ENCODE peak calls at places on chromosome 21, in four cellular contexts. One of them, this sample, is unnamed. For H3K4me1, the result is how much of the 10 kb centered on the place peaks cover.

GRCh38 chr21:35529141-35529863 is 480.2 kb upstream of the RUNX1 start:
- DNase-seq in OCI-LY7: peak
- DNase-seq in suprapubic skin: no peak
- DNase-seq in effector memory CD4-positive, alpha-beta T cell: no peak
- DNase-seq in this sample: no peak

GRCh38 chr21:44319407-44320065 is 19.7 kb downstream of the CFAP410 start:
- DNase-seq in OCI-LY7: no peak
- DNase-seq in effector memory CD4-positive, alpha-beta T cell: no peak
- DNase-seq in suprapubic skin: no peak
- DNase-seq in this sample: no peak

GRCh38 chr21:36150192-36150711 is 6.4 kb upstream of the DOP1B start:
- DNase-seq in OCI-LY7: peak
- DNase-seq in effector memory CD4-positive, alpha-beta T cell: no peak
- DNase-seq in suprapubic skin: no peak
- DNase-seq in this sample: no peak

GRCh38 chr21:43909736-43910455 is 44.9 kb downstream of the AGPAT3 start:
- DNase-seq in suprapubic skin: no peak
- DNase-seq in effector memory CD4-positive, alpha-beta T cell: no peak
- DNase-seq in OCI-LY7: no peak
- DNase-seq in this sample: no peak

GRCh38 chr21:35254752-35255138 is 205.6 kb upstream of the RUNX1 start:
- DNase-seq in effector memory CD4-positive, alpha-beta T cell: no peak
- DNase-seq in suprapubic skin: no peak
- DNase-seq in OCI-LY7: no peak
- DNase-seq in this sample: no peak

GRCh38 chr21:29238967-29239289 is 59.8 kb upstream of the BACH1 start:
- DNase-seq in suprapubic skin: no peak
- DNase-seq in OCI-LY7: no peak
- DNase-seq in effector memory CD4-positive, alpha-beta T cell: no peak
- DNase-seq in this sample: no peak

GRCh38 chr21:34835526-34835925 is 166.7 kb downstream of the CLIC6 start:
- DNase-seq in OCI-LY7: no peak
- DNase-seq in suprapubic skin: peak
- DNase-seq in effector memory CD4-positive, alpha-beta T cell: no peak
- DNase-seq in this sample: no peak

GRCh38 chr21:37532868-37533780 is 166.6 kb downstream of the DYRK1A start:
- DNase-seq in effector memory CD4-positive, alpha-beta T cell: peak
- DNase-seq in suprapubic skin: peak
- DNase-seq in OCI-LY7: no peak
- DNase-seq in this sample: no peak

GRCh38 chr21:36852293-36852692 is 114.2 kb downstream of the HLCS start:
- DNase-seq in suprapubic skin: no peak
- DNase-seq in effector memory CD4-positive, alpha-beta T cell: no peak
- DNase-seq in OCI-LY7: no peak
- DNase-seq in this sample: no peak

GRCh38 chr21:17513214-17514123 is 626 bp downstream of the CXADR start:
- DNase-seq in effector memory CD4-positive, alpha-beta T cell: no peak
- DNase-seq in OCI-LY7: peak
- DNase-seq in suprapubic skin: no peak
- DNase-seq in this sample: no peak

GRCh38 chr21:36461918-36462486 is 17.9 kb downstream of the CLDN14 start:
- DNase-seq in effector memory CD4-positive, alpha-beta T cell: no peak
- DNase-seq in suprapubic skin: no peak
- DNase-seq in OCI-LY7: no peak
- DNase-seq in this sample: no peak

GRCh38 chr21:36859744-36860501 is 106.5 kb downstream of the HLCS start:
- DNase-seq in effector memory CD4-positive, alpha-beta T cell: no peak
- DNase-seq in OCI-LY7: peak
- DNase-seq in suprapubic skin: peak
- DNase-seq in this sample: no peak

DNA sequence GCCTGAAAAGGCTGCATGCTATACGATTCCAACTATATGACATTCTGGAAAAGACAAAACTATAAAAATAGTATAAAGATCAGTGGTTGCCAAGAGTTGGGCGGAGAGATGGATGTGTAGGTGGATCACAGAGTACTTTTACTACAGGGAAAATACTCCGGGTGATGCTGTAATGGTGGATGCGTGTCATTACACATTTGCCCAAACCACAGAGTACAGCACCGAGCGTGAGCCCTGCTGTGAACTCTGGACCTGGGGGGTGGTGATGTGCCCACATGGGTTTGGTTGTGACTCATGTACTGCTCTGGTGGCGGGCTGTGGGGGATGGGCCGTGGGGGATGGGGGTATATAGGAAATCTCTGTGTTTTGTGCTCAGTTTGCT is 162.7 kb upstream of the COL6A1 start:
- DNase-seq in OCI-LY7: no peak
- DNase-seq in suprapubic skin: no peak
- DNase-seq in effector memory CD4-positive, alpha-beta T cell: no peak
- DNase-seq in this sample: no peak
- H3K27ac ChIP-seq in OCI-LY7: no peak
- H3K27ac ChIP-seq in suprapubic skin: no peak
- H3K27ac ChIP-seq in effector memory CD4-positive, alpha-beta T cell: no peak
- H3K27ac ChIP-seq in this sample: no peak

DNA sequence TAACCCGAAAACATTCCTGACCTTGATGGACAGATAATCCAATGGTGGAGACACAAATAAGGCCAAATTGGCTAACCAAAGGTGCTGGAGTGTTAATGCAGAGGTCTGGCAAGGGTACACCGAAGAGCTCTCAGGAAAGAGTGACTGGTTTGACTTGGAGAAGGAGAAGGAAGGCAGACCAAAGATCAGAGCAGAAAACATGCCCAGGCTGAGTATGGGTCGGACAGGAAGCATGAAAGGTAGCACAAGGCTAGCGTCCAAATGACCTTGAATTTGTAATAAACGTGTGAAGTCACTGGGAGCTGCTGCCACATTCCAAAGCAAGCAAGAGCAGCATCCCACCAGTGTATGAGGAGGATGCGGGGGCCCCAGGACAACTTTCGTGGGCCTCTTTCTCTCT is 45.7 kb downstream of the APP start:
- DNase-seq in suprapubic skin: no peak
- DNase-seq in OCI-LY7: no peak
- DNase-seq in effector memory CD4-positive, alpha-beta T cell: no peak
- DNase-seq in this sample: no peak
- H3K4me1 ChIP-seq in suprapubic skin: half or more
- H3K4me1 ChIP-seq in OCI-LY7: under half
- H3K4me1 ChIP-seq in effector memory CD4-positive, alpha-beta T cell: under half
- H3K4me1 ChIP-seq in this sample: under half

GRCh38 chr21:30935889-30936168 is 54.4 kb upstream of the KRTAP11-1 start:
- DNase-seq in OCI-LY7: no peak
- DNase-seq in effector memory CD4-positive, alpha-beta T cell: no peak
- DNase-seq in suprapubic skin: no peak
- DNase-seq in this sample: no peak

GRCh38 chr21:30942192-30942591 is 60.8 kb upstream of the KRTAP11-1 start:
- DNase-seq in effector memory CD4-positive, alpha-beta T cell: no peak
- DNase-seq in suprapubic skin: no peak
- DNase-seq in OCI-LY7: no peak
- DNase-seq in this sample: no peak

GRCh38 chr21:30935121-30935888 is 53.9 kb upstream of the KRTAP11-1 start:
- DNase-seq in suprapubic skin: no peak
- DNase-seq in effector memory CD4-positive, alpha-beta T cell: no peak
- DNase-seq in OCI-LY7: no peak
- DNase-seq in this sample: no peak

DNA sequence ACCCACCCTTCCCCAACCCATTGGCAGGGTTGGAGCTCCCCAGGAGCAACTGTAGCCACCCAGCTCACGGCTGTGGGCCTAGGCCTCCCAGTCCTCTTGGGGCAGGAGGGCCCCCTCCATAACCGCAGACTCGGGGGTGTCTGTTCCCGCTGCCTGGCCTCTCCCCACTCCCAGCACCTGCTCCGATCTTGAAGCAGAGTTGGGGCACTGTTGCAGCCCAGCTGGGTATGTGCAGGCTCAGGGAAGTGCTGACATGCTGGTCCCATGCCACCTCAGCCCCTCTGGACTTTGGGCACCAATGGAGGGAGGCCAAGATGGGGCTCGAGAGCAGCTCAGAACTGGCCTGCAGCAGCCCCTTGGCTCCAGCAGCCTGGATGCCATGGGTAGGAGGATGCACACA is 54.8 kb upstream of the KRTAP11-1 start:
- DNase-seq in suprapubic skin: no peak
- DNase-seq in effector memory CD4-positive, alpha-beta T cell: no peak
- DNase-seq in OCI-LY7: no peak
- DNase-seq in this sample: no peak
- H3K27ac ChIP-seq in suprapubic skin: no peak
- H3K27ac ChIP-seq in effector memory CD4-positive, alpha-beta T cell: no peak
- H3K27ac ChIP-seq in OCI-LY7: no peak
- H3K27ac ChIP-seq in this sample: no peak

GRCh38 chr21:33510826-33511225 is 19.3 kb upstream of the DNAJC28 start:
- DNase-seq in effector memory CD4-positive, alpha-beta T cell: no peak
- DNase-seq in OCI-LY7: no peak
- DNase-seq in suprapubic skin: no peak
- DNase-seq in this sample: no peak

GRCh38 chr21:33514234-33514633 is 22.7 kb upstream of the DNAJC28 start:
- DNase-seq in effector memory CD4-positive, alpha-beta T cell: no peak
- DNase-seq in suprapubic skin: no peak
- DNase-seq in OCI-LY7: no peak
- DNase-seq in this sample: no peak

DNA sequence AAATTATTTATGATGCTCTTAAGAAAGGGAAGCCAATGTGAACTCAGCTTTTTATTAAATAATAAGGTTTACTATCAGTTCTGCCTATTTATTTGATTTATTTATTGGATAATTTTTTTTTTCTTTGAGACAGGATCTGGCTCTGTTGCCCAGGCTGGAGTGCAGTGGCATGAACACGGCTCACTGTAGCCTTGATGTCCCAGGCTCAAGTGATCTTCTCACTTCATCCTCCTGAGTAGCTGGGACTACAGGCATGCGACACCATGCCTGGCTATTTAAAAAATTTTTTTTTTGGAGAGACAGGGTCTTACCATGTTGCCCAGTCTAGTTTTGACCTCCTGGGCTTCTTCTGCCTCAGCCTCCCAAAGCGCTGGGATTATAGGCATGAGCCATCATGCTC is 21.0 kb upstream of the DNAJC28 start:
- DNase-seq in OCI-LY7: no peak
- DNase-seq in effector memory CD4-positive, alpha-beta T cell: no peak
- DNase-seq in suprapubic skin: no peak
- DNase-seq in this sample: no peak
- H3K4me1 ChIP-seq in OCI-LY7: under half
- H3K4me1 ChIP-seq in effector memory CD4-positive, alpha-beta T cell: under half
- H3K4me1 ChIP-seq in suprapubic skin: under half
- H3K4me1 ChIP-seq in this sample: under half

DNA sequence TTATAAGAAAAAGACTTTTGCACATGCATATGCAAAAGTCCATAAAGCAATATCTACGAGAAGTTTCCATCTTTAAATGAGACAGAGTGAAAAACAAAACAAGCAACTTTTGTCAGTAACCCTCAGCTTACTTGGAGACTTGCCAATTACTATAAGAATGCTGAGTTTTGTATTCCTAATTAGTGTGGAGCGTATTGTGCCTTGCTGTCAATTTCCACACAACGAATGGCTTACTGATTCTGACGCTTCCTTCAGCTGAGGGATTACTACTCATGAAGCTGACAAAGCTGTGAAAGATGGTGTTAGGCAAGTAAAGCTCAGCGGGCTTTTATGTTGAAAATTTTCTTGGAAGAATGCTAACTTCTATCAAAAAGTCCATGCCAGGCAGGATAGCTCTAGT is 440.4 kb upstream of the ADAMTS5 start:
- DNase-seq in suprapubic skin: no peak
- DNase-seq in effector memory CD4-positive, alpha-beta T cell: no peak
- DNase-seq in OCI-LY7: no peak
- DNase-seq in this sample: no peak
- H3K27ac ChIP-seq in suprapubic skin: peak
- H3K27ac ChIP-seq in effector memory CD4-positive, alpha-beta T cell: no peak
- H3K27ac ChIP-seq in OCI-LY7: no peak
- H3K27ac ChIP-seq in this sample: no peak

GRCh38 chr21:42261832-42262200 is 42.9 kb downstream of the ABCG1 start:
- DNase-seq in OCI-LY7: no peak
- DNase-seq in suprapubic skin: no peak
- DNase-seq in effector memory CD4-positive, alpha-beta T cell: no peak
- DNase-seq in this sample: no peak

GRCh38 chr21:42263591-42264131 is 44.7 kb downstream of the ABCG1 start:
- DNase-seq in OCI-LY7: no peak
- DNase-seq in suprapubic skin: no peak
- DNase-seq in effector memory CD4-positive, alpha-beta T cell: no peak
- DNase-seq in this sample: no peak

GRCh38 chr21:42265229-42265812 is 46.4 kb downstream of the ABCG1 start:
- DNase-seq in suprapubic skin: no peak
- DNase-seq in OCI-LY7: no peak
- DNase-seq in effector memory CD4-positive, alpha-beta T cell: no peak
- DNase-seq in this sample: no peak

GRCh38 chr21:42262826-42263225 is 43.9 kb downstream of the ABCG1 start:
- DNase-seq in OCI-LY7: no peak
- DNase-seq in effector memory CD4-positive, alpha-beta T cell: no peak
- DNase-seq in suprapubic skin: peak
- DNase-seq in this sample: no peak

DNA sequence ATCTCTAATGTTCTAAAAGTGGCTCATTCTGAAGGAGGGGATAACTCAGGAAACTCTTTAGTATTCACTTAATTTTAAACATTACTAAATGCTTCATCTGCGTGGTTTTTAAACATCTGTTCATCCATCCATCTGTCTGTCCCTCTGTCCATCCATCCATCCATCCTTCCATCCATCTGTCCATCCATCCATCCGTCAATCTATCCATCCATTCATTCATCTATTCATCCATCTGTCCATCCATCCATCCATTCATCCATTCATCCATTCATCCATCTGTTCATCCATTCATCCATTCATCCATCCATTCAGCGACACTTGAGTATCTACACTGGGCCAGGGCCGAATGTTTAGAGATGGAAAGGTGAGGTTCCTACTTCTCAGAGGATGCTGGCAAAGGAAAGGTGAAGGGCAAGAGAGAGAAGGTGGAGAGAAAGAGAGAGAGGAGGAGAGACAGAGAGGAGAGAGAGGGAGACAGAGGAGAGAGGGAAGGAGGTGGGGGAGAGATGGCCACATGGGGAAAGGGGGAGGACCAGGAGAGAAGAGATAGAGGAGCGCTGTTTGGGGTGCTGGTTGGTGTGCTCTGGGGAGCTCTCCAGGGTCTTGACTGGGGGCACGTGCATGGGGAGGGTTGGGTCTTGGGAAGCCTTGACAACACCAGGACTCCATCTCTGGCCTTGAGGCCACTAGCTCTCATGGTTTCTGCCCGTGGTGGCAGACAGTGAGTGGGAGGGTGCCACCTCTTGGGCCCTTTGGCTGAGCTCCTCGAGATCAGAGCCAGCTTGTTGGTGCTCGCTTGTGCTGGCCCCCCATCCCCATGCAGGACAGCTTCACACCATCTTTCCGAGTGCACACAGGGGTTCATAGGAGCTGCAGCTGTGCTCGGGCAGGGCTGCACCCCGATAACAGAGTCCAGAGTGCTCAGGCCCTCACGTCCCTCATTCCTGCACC is 45.6 kb downstream of the ABCG1 start:
- DNase-seq in OCI-LY7: no peak
- DNase-seq in effector memory CD4-positive, alpha-beta T cell: no peak
- DNase-seq in suprapubic skin: no peak
- DNase-seq in this sample: no peak
- H3K4me1 ChIP-seq in OCI-LY7: under half
- H3K4me1 ChIP-seq in effector memory CD4-positive, alpha-beta T cell: under half
- H3K4me1 ChIP-seq in suprapubic skin: under half
- H3K4me1 ChIP-seq in this sample: under half

DNA sequence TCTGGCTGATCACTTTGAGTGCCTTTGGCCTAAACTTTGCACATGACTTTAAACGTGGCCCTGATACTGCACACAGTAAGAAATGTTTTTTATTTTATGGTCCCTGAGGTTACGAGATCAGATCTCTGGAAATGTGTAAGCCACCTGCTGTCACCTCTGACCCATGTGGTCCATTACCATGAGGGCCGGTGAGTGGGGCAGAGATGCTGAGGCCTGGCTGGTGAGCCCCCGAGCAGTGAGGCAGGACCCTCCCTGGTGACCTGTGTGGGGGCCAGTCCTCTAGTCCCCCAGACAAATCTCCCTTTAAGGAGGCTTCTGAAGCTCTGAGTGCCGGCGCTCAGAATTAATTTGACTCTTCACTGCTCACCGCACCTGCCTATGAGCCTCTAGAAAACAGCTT is 12.4 kb downstream of the TFF3 start:
- DNase-seq in suprapubic skin: no peak
- DNase-seq in effector memory CD4-positive, alpha-beta T cell: no peak
- DNase-seq in OCI-LY7: no peak
- DNase-seq in this sample: no peak
- H3K27ac ChIP-seq in suprapubic skin: no peak
- H3K27ac ChIP-seq in effector memory CD4-positive, alpha-beta T cell: no peak
- H3K27ac ChIP-seq in OCI-LY7: no peak
- H3K27ac ChIP-seq in this sample: peak

This sample was measured in vagina.